ENCODE peak calls at places on chromosomes 6 and 20, in nine cellular contexts. Y is HTR-8/SVneo, K is putamen, M is hypothalamus, F is iPS-NIHi11, A is IMR-90, Q is HEK293T, J is ELR, S is choroid plexus epithelial cell. I is an unnamed sample.

GRCh38 chr6:143449731-143450452 is 603 bp downstream of the ADAT2 start:
- DNase-seq in Y (peak; percentile 3), K (peak; percentile 34), M (no peak), F (no peak), A (peak; percentile 23), Q (peak; percentile 14), J (peak; percentile 50), S (peak; percentile 57), I (peak; percentile 82)

GRCh38 chr20:63032861-63033634 is 26.3 kb upstream of the BHLHE23 start:
- DNase-seq in Y (no peak), K (no peak), M (no peak), F (no peak), A (no peak), Q (no peak), J (no peak), S (no peak), I (no peak)

GRCh38 chr20:61343934-61344333 is 91.9 kb downstream of the CDH4 start:
- DNase-seq in Y (no peak), K (no peak), M (no peak), F (no peak), A (no peak), Q (no peak), J (no peak), S (no peak), I (no peak)

GRCh38 chr6:116100419-116101297 is at the start of gene NT5DC1:
- DNase-seq in Y (peak; percentile 78), K (peak; percentile 90), M (peak; percentile 83), F (peak; percentile 96), A (peak; percentile 67), Q (peak; percentile 93), J (peak; percentile 88), S (peak; percentile 68), I (peak; percentile 91)

GRCh38 chr6:151452750-151453427 is 963 bp upstream of the RMND1 start:
- DNase-seq in Y (no peak), K (no peak), M (no peak), F (peak; percentile 14), A (no peak), Q (no peak), J (peak; percentile 64), S (peak; percentile 47), I (no peak)

GRCh38 chr6:47349931-47350330 is 40.2 kb upstream of the TNFRSF21 start:
- DNase-seq in Y (no peak), K (no peak), M (no peak), F (no peak), A (no peak), Q (no peak), J (no peak), S (no peak), I (no peak)

GRCh38 chr6:138219398-138219797 is 1.1 kb upstream of the PBOV1 start:
- DNase-seq in Y (no peak), K (no peak), M (no peak), F (no peak), A (no peak), Q (no peak), J (no peak), S (no peak), I (no peak)

GRCh38 chr6:5706094-5707033 is 300.4 kb downstream of the NRN1 start:
- DNase-seq in Y (no peak), K (no peak), M (no peak), F (no peak), A (no peak), Q (no peak), J (no peak), S (no peak), I (no peak)

GRCh38 chr6:6875818-6876470 is 231.8 kb upstream of the RREB1 start:
- DNase-seq in Y (peak; percentile 84), K (no peak), M (no peak), F (no peak), A (peak; percentile 80), Q (no peak), J (peak; percentile 80), S (peak; percentile 95), I (no peak)